ENCODE peak calls at places on chromosomes 11 and 22, in five cellular contexts. B is esophagus squamous epithelium, E is astrocyte of the cerebellum, S is AG10803, X is right lobe of liver. L is an unnamed sample.

GRCh38 chr11:134282121-134283045 is 6.2 kb downstream of the GLB1L3 start:
- DNase-seq in B (no peak), E (no peak), S (no peak), X (peak), L (no peak)

GRCh38 chr11:120991830-120992686 is 31.8 kb upstream of the TBCEL start:
- DNase-seq in B (no peak), E (no peak), S (no peak), X (no peak), L (no peak)

GRCh38 chr11:68373810-68374501 is 61.6 kb downstream of the LRP5 start:
- DNase-seq in B (no peak), E (no peak), S (peak), X (peak), L (peak)

GRCh38 chr11:106276859-106277436 is 199.5 kb downstream of the AASDHPPT start:
- DNase-seq in B (no peak), E (no peak), S (peak), X (no peak), L (no peak)

GRCh38 chr11:73322111-73322985 is 14.3 kb downstream of the ARHGEF17 start:
- DNase-seq in B (no peak), E (no peak), S (no peak), X (no peak), L (no peak)

GRCh38 chr11:64204464-64204989 is 2.0 kb upstream of the FERMT3 start:
- DNase-seq in B (no peak), E (peak), S (peak), X (peak), L (peak)

GRCh38 chr11:131874070-131874469 is 503.7 kb downstream of the NTM start:
- DNase-seq in B (no peak), E (no peak), S (no peak), X (no peak), L (no peak)

GRCh38 chr11:7603031-7603781 is 70.1 kb downstream of the CYB5R2 start:
- DNase-seq in B (no peak), E (no peak), S (peak), X (no peak), L (no peak)

GRCh38 chr11:134584001-134584561 is 172.0 kb upstream of the B3GAT1 start:
- DNase-seq in B (no peak), E (no peak), S (no peak), X (no peak), L (no peak)

GRCh38 chr11:68658097-68658496 is 26.2 kb upstream of the GAL start:
- DNase-seq in B (no peak), E (no peak), S (no peak), X (no peak), L (no peak)

GRCh38 chr11:113114452-113115027 is 153.3 kb downstream of the NCAM1 start:
- DNase-seq in B (no peak), E (peak), S (peak), X (peak), L (no peak)

GRCh38 chr22:20239951-20240773 is 28.0 kb downstream of the RTN4R start:
- DNase-seq in B (no peak), E (no peak), S (no peak), X (no peak), L (no peak)

GRCh38 chr11:128040603-128041002 is 546.8 kb downstream of the ETS1 start:
- DNase-seq in B (no peak), E (no peak), S (peak), X (no peak), L (no peak)

GRCh38 chr22:36897611-36898010 is 15.8 kb upstream of the CSF2RB start:
- DNase-seq in B (no peak), E (no peak), S (no peak), X (no peak), L (no peak)

GRCh38 chr22:50718352-50718709 is 19.7 kb upstream of the ACR start:
- DNase-seq in B (no peak), E (no peak), S (no peak), X (no peak), L (no peak)

GRCh38 chr11:110295086-110295485 is 1.3 kb downstream of the RDX start:
- DNase-seq in B (no peak), E (no peak), S (no peak), X (no peak), L (no peak)

GRCh38 chr11:1236316-1237127 is 13.7 kb downstream of the MUC5B start:
- DNase-seq in B (no peak), E (no peak), S (no peak), X (peak), L (no peak)

GRCh38 chr11:113293936-113294335 is 20.4 kb upstream of the TTC12 start:
- DNase-seq in B (no peak), E (no peak), S (no peak), X (no peak), L (no peak)

GRCh38 chr11:849951-850776 is 7.5 kb downstream of the TSPAN4 start:
- DNase-seq in B (no peak), E (no peak), S (no peak), X (no peak), L (no peak)

GRCh38 chr22:32904044-32904443 is 102.5 kb downstream of the TIMP3 start:
- DNase-seq in B (no peak), E (no peak), S (peak), X (no peak), L (no peak)

DNA sequence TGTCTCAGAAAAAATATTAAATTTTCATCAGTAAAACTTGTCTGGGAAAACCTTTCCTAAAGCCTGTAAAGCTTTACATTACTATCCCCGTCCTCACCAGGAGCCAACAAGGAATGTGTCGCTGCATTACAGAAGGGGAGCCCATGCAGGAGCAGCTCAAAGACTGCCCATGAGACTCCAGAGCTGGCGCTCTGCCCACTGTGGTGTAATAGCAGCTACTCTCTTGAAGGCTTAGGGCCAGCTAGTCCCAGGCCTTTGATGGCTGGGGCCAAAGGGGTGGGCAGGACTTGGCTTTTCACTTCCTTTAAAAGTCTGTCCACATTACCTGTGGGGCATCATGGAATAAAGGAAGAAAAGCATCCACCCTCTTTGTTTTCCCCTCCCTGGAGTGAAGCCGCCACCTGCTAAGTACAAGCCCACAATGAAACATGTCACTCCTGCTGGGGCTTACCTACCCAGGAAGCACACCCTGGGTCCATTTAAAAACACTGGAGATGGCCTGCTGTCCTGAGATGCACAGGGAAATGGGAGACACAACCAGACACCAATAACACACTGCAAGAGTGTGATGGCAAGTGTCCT is 150.7 kb downstream of the ADAMTS15 start:
- DNase-seq in B (no peak), E (no peak), S (peak), X (no peak), L (no peak)
- H3K4me3 ChIP-seq in B (no peak), E (no peak), S (no peak), X (no peak), L (no peak)

GRCh38 chr11:22192642-22193347 is at the start of gene ANO5:
- DNase-seq in B (no peak), E (no peak), S (no peak), X (peak), L (no peak)
- H3K4me3 ChIP-seq in B (peak), E (peak), S (peak), X (peak), L (peak)

GRCh38 chr11:57181678-57182305 is at the start of gene LRRC55:
- DNase-seq in B (no peak), E (no peak), S (no peak), X (no peak), L (no peak)

GRCh38 chr11:57182896-57183295 is 1.1 kb downstream of the LRRC55 start:
- DNase-seq in B (no peak), E (no peak), S (no peak), X (no peak), L (no peak)

GRCh38 chr11:57179701-57180100 is 2.1 kb upstream of the LRRC55 start:
- DNase-seq in B (no peak), E (no peak), S (no peak), X (no peak), L (no peak)

GRCh38 chr11:57180964-57181363 is 789 bp upstream of the LRRC55 start:
- DNase-seq in B (no peak), E (no peak), S (no peak), X (no peak), L (no peak)

DNA sequence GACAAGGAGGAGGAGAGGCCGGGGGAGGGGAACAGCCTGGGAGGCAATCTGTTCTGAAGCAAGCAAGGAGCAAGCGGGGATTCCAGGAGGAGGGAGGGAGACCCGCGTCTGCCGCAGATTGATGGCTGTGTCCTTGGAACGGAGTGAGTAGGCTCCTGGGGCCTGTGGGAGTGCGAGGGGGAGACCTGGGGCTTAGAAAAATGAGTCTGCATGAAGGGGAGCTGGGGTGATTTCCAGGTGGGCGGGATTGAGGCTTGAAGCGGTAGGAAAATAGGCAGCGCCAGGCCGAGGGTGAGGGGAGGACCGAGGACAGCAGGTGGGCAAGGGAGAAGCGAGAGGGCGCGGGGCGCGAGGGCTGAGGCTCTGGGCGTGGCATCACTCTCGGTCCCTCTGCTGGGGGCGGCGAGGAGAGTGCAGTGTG is 1.6 kb upstream of the LRRC55 start:
- DNase-seq in B (no peak), E (no peak), S (no peak), X (no peak), L (no peak)
- H3K4me3 ChIP-seq in B (no peak), E (no peak), S (no peak), X (no peak), L (no peak)

GRCh38 chr11:74696932-74697687 is 34.1 kb downstream of the CHRDL2 start:
- DNase-seq in B (no peak), E (peak), S (peak), X (peak), L (peak)
- H3K4me3 ChIP-seq in B (peak), E (no peak), S (peak), X (peak), L (no peak)

GRCh38 chr11:66292543-66293332 is 1.0 kb downstream of the TMEM151A start:
- DNase-seq in B (no peak), E (no peak), S (no peak), X (no peak), L (no peak)
- H3K4me3 ChIP-seq in B (peak), E (no peak), S (no peak), X (no peak), L (no peak)

GRCh38 chr11:103085758-103086365 is 6.1 kb downstream of the DCUN1D5 start:
- DNase-seq in B (no peak), E (no peak), S (peak), X (no peak), L (no peak)
- H3K4me3 ChIP-seq in B (no peak), E (no peak), S (no peak), X (no peak), L (no peak)

DNA sequence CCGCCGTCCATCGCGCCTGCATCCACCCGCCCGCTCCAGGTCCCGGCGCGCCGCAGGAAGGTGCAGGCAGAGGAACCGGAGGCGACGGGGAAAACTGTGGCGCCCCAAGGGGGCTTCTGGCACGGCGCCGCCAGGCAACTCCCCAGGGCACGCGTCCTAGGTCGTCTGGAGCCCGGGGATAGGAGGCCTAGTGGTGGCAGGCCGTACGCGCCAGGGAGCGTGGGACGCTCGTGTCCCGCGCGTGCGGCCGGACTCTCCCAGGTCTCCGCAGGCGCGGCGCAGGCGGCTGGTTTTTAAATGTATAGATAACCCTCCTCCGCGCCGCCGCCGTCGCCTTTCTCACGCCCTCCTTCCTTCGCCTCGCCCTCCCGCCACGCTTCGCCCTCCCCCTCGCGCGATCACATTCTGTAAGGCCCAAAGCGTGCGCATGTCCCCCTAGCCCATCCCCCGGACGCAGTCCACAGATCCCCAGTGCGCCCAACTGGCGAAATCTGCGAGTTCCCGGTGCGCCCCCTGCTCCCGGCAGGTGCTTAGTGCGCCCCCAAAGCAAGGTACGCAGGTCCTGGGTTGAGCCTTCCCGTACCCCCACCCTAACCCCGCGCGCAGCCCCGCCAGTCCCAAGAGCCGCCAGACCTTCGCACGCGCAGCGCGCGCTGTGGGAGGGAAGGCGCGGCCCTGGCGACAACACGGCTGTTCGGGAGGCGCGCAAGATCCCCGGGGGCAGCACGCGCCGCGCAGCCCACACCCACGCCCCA is at the start of gene ASCL2:
- DNase-seq in B (no peak), E (no peak), S (no peak), X (no peak), L (no peak)
- H3K4me3 ChIP-seq in B (peak), E (no peak), S (peak), X (peak), L (peak)

GRCh38 chr11:65559951-65560537 is 1.9 kb upstream of the LTBP3 start:
- DNase-seq in B (no peak), E (no peak), S (peak), X (no peak), L (no peak)
- H3K4me3 ChIP-seq in B (no peak), E (no peak), S (no peak), X (no peak), L (no peak)